ENCODE peak calls at places on chromosomes 5 and 9, in five cellular contexts. I is HCT116, N is mucosa of descending colon, P is foreskin fibroblast, V is fibroblast of pulmonary artery. M is an unnamed sample.

GRCh38 chr9:32581512-32582143 is 8.7 kb upstream of the NDUFB6 start:
- DNase-seq in I (peak), N (no peak), P (peak), V (peak), M (peak)

GRCh38 chr9:73539881-73540280 is 388.2 kb downstream of the ANXA1 start:
- DNase-seq in I (no peak), N (no peak), P (no peak), V (no peak), M (no peak)

GRCh38 chr5:154288145-154288544 is 97.6 kb downstream of the GALNT10 start:
- DNase-seq in I (no peak), N (no peak), P (peak), V (peak), M (peak)

GRCh38 chr5:78271766-78272165 is 22.7 kb downstream of the AP3B1 start:
- DNase-seq in I (no peak), N (no peak), P (no peak), V (no peak), M (no peak)

GRCh38 chr5:125281662-125282061 is 535.2 kb upstream of the ZNF608 start:
- DNase-seq in I (no peak), N (no peak), P (no peak), V (no peak), M (no peak)

GRCh38 chr5:76689321-76690026 is 26.5 kb upstream of the F2R start:
- DNase-seq in I (peak), N (no peak), P (peak), V (peak), M (peak)

GRCh38 chr9:94672811-94673487 is 33.6 kb upstream of the FBP1 start:
- DNase-seq in I (no peak), N (no peak), P (peak), V (peak), M (no peak)

GRCh38 chr5:17895296-17896058 is 261.2 kb downstream of the TAF11L14 start:
- DNase-seq in I (no peak), N (no peak), P (no peak), V (no peak), M (no peak)

GRCh38 chr5:130514984-130515690 is 610.9 kb downstream of the CHSY3 start:
- DNase-seq in I (peak), N (no peak), P (peak), V (peak), M (peak)

GRCh38 chr9:109478665-109479380 is 19.3 kb downstream of the PTPN3 start:
- DNase-seq in I (no peak), N (no peak), P (no peak), V (no peak), M (no peak)

GRCh38 chr5:117333011-117333410 is 758.4 kb upstream of the SEMA6A start:
- DNase-seq in I (no peak), N (no peak), P (no peak), V (no peak), M (no peak)

GRCh38 chr5:36689225-36689624 is 82.8 kb downstream of the SLC1A3 start:
- DNase-seq in I (no peak), N (no peak), P (peak), V (no peak), M (peak)

GRCh38 chr5:104859437-104859836 is 1296.8 kb upstream of the NUDT12 start:
- DNase-seq in I (no peak), N (no peak), P (peak), V (peak), M (no peak)

GRCh38 chr9:37390759-37391158 is 31.7 kb upstream of the GRHPR start:
- DNase-seq in I (peak), N (peak), P (no peak), V (peak), M (no peak)

GRCh38 chr5:161676109-161676508 is 9.4 kb upstream of the GABRA6 start:
- DNase-seq in I (no peak), N (no peak), P (no peak), V (no peak), M (no peak)
- TF ChIP-seq CTCF in I (peak), N (no peak), P (no peak), V (no peak), M (peak)

DNA sequence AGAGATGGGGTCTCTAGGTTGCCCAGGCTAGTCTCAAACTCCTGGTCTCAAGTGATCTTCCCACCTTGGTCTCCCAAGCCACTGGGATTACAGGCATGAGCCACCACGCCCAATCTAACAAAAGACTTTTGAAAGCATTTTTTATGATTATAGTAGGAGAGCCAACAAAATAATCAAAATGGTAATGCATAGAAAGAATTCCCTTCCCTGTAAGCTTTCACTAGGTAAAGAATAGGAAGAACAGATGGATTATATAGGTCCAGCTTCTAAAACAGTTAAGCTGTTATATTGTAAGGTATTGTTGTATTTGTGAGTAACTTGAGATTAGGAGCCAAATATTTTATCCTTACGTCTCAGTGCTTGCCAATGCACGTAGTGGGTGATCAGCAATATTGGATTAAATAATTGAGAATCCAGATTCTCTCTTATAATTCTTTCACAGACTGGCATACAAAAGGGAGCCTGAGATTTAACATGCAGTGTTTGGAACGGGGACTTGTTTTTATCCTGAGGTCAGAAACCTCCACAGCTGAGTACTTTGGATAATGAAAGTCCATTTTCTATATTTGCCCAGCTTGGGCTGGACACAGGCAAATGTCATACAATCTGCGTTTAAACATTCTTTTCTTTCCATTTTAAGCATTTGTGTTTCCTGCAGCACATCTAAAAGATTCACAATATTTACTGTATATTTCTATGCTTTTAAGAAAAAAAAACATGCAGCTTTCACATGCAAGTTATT is 238.5 kb downstream of the ARRDC3 start:
- DNase-seq in I (no peak), N (no peak), P (no peak), V (no peak), M (no peak)
- H3K4me3 ChIP-seq in I (no peak), N (no peak), P (no peak), V (no peak), M (no peak)

GRCh38 chr5:122906768-122907167 is 61.4 kb downstream of the SNX24 start:
- DNase-seq in I (no peak), N (no peak), P (peak), V (peak), M (peak)
- TF ChIP-seq CTCF in I (no peak), N (no peak), P (no peak), V (no peak), M (no peak)

DNA sequence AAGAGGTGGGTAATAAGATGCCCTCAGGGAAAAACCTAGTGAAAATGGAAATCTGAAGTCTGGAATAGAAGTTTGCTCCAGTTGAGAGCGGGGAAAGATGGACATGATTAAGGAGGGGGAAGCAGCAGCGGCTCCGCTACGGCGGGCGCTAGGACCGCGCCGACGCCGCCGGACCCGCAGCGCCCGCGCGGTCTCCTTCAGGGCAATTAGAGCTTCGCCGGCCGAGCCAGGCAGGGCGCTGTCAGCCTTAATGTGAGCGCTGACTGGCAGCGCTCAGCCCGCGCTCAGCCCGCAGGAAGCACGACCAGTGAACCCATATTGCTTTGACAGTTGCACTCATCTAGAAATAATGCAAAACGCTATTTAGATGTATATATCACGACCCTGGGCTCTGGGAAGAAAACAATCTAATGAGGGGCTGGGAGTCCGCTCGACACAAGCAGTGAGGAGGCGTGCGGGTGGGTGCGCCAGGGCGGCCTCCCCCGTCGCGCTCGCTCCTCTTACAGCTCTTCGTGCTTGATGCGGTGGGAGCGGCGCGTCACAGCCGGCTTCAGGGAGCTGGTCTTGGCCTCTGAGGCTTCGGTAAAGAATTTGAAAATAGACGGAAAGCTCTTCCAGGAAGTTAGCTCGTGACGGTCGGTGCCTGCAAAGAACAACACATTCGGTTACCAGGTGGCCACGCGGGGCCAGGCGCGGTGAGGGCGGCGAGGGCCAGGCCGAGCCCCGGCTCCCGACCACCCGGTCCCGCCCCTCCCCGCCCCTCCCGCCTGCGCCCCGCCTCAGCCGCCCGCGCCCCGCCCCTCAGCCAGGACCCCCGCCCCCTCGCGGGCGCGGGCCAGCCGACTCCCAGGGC is 37.7 kb downstream of the NR2F1 start:
- DNase-seq in I (peak), N (peak), P (peak), V (peak), M (no peak)
- H3K4me3 ChIP-seq in I (peak), N (no peak), P (peak), V (peak), M (peak)

GRCh38 chr5:108484035-108484434 is 102.1 kb upstream of the FBXL17 start:
- DNase-seq in I (no peak), N (no peak), P (no peak), V (no peak), M (no peak)

DNA sequence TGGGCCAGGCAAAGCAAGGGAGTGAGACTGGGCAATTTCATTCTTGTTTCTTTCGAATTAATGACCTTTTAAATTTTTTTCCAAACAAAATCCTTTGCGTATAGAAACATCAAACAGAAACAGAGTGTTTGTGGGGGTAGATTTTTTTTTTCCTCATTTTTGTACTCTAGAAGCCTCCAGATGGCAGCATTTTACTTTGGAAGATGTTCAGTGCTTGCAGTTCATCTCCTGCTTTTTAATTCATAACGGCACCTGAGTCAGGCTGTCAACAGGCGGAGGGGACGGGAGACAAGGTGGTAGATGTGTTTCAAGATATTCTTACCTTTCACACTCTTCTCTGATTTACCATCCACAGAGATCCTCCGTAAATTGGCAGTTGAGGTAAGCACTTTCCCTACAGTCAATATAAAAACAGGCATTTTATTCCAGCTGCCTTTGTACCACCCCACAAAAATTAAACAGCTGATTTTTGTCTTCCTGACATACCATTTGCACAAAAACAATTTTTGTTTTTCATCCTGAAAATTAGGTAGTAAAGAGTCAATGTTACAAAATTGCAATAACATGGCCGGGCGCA is 99.5 kb upstream of the FBXL17 start:
- DNase-seq in I (peak), N (no peak), P (peak), V (peak), M (peak)
- TF ChIP-seq CTCF in I (peak), N (no peak), P (peak), V (peak), M (peak)

DNA sequence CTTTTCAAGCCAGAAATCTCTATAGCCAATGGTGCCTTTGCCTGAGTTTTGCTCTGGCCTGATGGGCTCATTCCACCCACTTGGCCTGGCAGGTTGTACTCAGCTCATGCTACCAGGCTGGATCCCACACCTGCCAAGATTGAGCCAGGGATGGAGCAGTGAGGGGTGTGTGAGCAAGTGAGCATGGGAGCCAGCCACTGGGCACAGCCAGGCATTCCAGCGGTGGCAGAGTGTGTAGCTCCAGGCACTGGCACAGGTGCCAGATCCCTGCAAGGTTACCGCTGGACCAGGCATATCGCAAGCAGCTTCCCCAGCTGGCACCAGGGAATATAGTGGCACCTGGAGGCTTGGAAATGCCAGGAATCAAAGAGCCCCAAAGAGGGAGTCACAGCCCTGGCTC is 2395.6 kb upstream of the C9orf72 start:
- DNase-seq in I (no peak), N (no peak), P (no peak), V (no peak), M (no peak)
- H3K4me3 ChIP-seq in I (no peak), N (no peak), P (no peak), V (no peak), M (no peak)

DNA sequence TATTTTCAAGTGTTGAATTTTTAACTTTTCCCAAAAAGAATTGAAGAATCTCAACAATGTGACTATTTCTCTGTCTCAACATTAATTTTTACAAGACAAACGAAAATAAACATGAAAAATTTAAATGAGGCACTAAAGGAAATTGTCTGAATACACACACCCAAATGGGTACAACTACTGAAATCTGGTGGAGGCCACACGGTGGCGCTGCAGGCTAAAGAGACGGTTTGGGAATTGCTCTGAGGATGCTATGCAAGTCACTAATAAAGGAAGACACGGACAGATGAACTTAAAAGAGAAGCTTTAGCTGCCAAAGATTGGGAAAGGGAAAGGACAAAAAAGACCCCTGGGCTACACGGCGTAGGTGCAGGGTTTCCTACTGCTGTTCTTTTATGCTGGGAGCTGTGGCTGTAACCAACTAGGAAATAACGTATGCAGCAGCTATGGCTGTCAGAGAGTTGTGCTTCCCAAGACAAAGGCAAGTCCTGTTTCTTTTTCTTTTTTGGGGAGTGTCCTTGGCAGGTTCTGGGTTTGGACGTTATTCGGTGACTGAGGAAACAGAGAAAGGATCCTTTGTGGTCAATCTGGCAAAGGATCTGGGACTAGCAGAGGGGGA is at the start of gene PCDHB10:
- DNase-seq in I (peak), N (peak), P (peak), V (peak), M (no peak)
- TF ChIP-seq CTCF in I (peak), N (no peak), P (peak), V (peak), M (no peak)

GRCh38 chr5:88870280-88870679 is 12.7 kb downstream of the MEF2C start:
- DNase-seq in I (no peak), N (no peak), P (no peak), V (no peak), M (no peak)
- H3K4me3 ChIP-seq in I (no peak), N (no peak), P (no peak), V (no peak), M (no peak)

GRCh38 chr5:11046160-11046559 is 285.1 kb upstream of the DAP start:
- DNase-seq in I (no peak), N (no peak), P (peak), V (no peak), M (no peak)
- TF ChIP-seq CTCF in I (no peak), N (no peak), P (peak), V (no peak), M (no peak)

M was measured in astrocyte of the cerebellum.